ENCODE peak calls at places on chromosomes 4 and X, in seven cellular contexts. N is adrenal gland, E is sigmoid colon, Q is heart left ventricle, P is A549, G is prostate gland, X is ovary. L is an unnamed sample.

GRCh38 chr4:38190717-38191178 is 230.6 kb downstream of the PTTG2 start:
- DNase-seq in N (peak; percentile 25), E (no peak), Q (peak; percentile 67), P (no peak), G (no peak), X (peak; percentile 24), L (no peak)

GRCh38 chrX:20267924-20268701 is 1.4 kb upstream of the RPS6KA3 start:
- DNase-seq in N (peak; percentile 60), E (peak; percentile 86), Q (peak; percentile 39), P (no peak), G (peak; percentile 33), X (peak; percentile 62), L (peak; percentile 60)

GRCh38 chrX:55033429-55033828 is 2.7 kb upstream of the ALAS2 start:
- DNase-seq in N (no peak), E (no peak), Q (no peak), P (no peak), G (no peak), X (no peak), L (no peak)

GRCh38 chr4:41477200-41477910 is 60.6 kb upstream of the LIMCH1 start:
- DNase-seq in N (no peak), E (no peak), Q (no peak), P (no peak), G (no peak), X (no peak), L (no peak)

GRCh38 chrX:8629871-8630270 is 102.1 kb downstream of the ANOS1 start:
- DNase-seq in N (no peak), E (no peak), Q (no peak), P (no peak), G (no peak), X (no peak), L (no peak)

GRCh38 chr4:165905405-165906027 is 32.5 kb downstream of the TLL1 start:
- DNase-seq in N (no peak), E (no peak), Q (no peak), P (peak; percentile 6), G (no peak), X (no peak), L (no peak)

GRCh38 chr4:122832732-122833131 is 6.1 kb downstream of the FGF2 start:
- DNase-seq in N (no peak), E (no peak), Q (no peak), P (no peak), G (no peak), X (no peak), L (no peak)

GRCh38 chr4:25908491-25908901 is 5.5 kb upstream of the SMIM20 start:
- DNase-seq in N (peak; percentile 34), E (no peak), Q (no peak), P (peak; percentile 39), G (no peak), X (no peak), L (no peak)

GRCh38 chr4:75985116-75985515 is 5.6 kb downstream of the SDAD1 start:
- DNase-seq in N (peak; percentile 11), E (no peak), Q (no peak), P (no peak), G (no peak), X (no peak), L (no peak)

GRCh38 chr4:113979973-113980615 is 647 bp upstream of the ARSJ start:
- DNase-seq in N (no peak), E (no peak), Q (no peak), P (no peak), G (no peak), X (no peak), L (no peak)

GRCh38 chr4:113978105-113978504 is 1.3 kb downstream of the ARSJ start:
- DNase-seq in N (no peak), E (no peak), Q (no peak), P (no peak), G (no peak), X (no peak), L (no peak)

GRCh38 chr4:113976937-113977855 is 2.3 kb downstream of the ARSJ start:
- DNase-seq in N (no peak), E (no peak), Q (no peak), P (no peak), G (no peak), X (no peak), L (no peak)

GRCh38 chr4:113978561-113979156 is 788 bp downstream of the ARSJ start:
- DNase-seq in N (no peak), E (no peak), Q (no peak), P (peak; percentile 21), G (peak; percentile 43), X (peak; percentile 40), L (peak; percentile 22)

GRCh38 chr4:113979157-113979972 is at the start of gene ARSJ:
- DNase-seq in N (peak; percentile 56), E (peak; percentile 81), Q (peak; percentile 36), P (peak; percentile 58), G (peak; percentile 62), X (peak; percentile 74), L (peak; percentile 55)
- TF ChIP-seq POLR2A in N (peak; percentile 53), E (peak; percentile 21), Q (peak; percentile 19), P (no peak), G (peak; percentile 70), X (peak; percentile 22), L (peak; percentile 11)

DNA sequence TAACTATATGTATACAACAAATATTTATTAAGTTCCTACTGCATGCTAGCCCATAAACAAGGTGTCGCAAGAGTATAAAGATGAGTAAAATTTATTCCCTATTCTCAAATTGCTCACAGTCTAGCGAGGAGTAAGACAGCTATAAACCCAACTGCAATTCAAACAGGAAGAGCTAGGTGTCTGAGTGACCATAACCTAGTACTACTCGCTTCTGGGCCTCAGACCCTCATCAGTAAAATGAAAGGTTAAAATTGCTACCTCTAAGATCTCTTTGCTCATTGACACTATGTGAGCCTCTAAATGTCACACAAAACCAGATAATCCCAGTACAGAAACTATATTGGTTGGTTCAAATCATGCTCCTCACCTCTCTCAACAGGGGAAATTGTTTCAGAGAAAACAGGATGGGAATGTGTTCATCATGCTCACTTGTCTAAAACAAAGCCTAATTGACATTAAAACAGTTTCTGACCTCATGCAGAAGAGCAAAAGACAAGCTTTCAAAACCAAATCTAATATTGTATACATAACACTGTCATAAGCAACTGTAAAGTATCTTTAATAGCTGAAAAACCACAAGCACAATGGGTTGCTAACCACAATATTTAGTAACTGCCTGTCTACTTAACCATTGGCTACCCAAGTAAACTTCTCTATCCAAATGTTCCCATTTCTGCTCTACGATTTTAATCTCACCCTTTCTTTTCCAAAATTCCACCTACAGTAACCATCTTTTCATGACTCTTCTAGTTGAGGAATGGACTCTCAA is 264.6 kb upstream of the FMR1 start:
- DNase-seq in N (no peak), E (no peak), Q (no peak), P (no peak), G (no peak), X (no peak), L (no peak)
- H3K4me3 ChIP-seq in N (no peak overlapping the region), E (no peak overlapping the region), Q (no peak overlapping the region), P (no peak overlapping the region), G (no peak overlapping the region), X (no peak overlapping the region), L (no peak overlapping the region)

DNA sequence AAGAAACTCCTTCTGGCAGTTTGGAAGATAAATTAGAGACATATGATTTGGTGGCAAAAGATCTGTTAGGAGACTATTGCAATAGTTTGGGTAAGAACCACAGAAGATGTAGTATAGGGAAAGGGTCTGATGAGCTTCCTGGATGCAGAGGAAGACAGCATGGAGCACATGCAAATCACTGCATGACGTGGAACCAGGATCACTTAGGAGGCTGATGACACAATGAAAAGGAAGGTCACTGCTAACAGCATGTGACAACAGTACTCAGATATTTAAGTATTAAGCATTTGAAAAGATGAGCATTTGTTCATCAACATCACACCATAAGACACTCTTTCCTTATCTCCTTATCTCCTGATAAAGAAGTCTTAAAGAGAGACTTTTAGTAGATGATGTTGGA is 167.8 kb upstream of the LDB2 start:
- DNase-seq in N (no peak), E (no peak), Q (no peak), P (no peak), G (no peak), X (no peak), L (no peak)
- H3K27ac ChIP-seq in N (no peak overlapping the region), E (no peak overlapping the region), Q (no peak overlapping the region), P (no peak overlapping the region), G (no peak overlapping the region), X (no peak overlapping the region), L (no peak overlapping the region)

GRCh38 chrX:77894921-77895886 is at the start of gene MAGT1:
- DNase-seq in N (peak; percentile 93), E (peak; percentile 98), Q (peak; percentile 91), P (peak; percentile 97), G (peak; percentile 90), X (peak; percentile 93), L (peak; percentile 89)
- TF ChIP-seq POLR2A in N (peak; percentile 93), E (peak; percentile 77), Q (peak; percentile 80), P (peak; percentile 85), G (peak; percentile 85), X (peak; percentile 80), L (peak; percentile 62)

GRCh38 chr4:15043226-15043625 is 40.9 kb downstream of the CPEB2 start:
- DNase-seq in N (no peak), E (no peak), Q (no peak), P (peak; percentile 7), G (no peak), X (no peak), L (no peak)

GRCh38 chr4:15040916-15041463 is 38.7 kb downstream of the CPEB2 start:
- DNase-seq in N (no peak), E (no peak), Q (no peak), P (no peak), G (no peak), X (no peak), L (no peak)

GRCh38 chr4:15043922-15044321 is 41.6 kb downstream of the CPEB2 start:
- DNase-seq in N (no peak), E (no peak), Q (no peak), P (no peak), G (no peak), X (no peak), L (no peak)

GRCh38 chr4:15037923-15038541 is 35.8 kb downstream of the CPEB2 start:
- DNase-seq in N (no peak), E (no peak), Q (no peak), P (no peak), G (no peak), X (no peak), L (no peak)

DNA sequence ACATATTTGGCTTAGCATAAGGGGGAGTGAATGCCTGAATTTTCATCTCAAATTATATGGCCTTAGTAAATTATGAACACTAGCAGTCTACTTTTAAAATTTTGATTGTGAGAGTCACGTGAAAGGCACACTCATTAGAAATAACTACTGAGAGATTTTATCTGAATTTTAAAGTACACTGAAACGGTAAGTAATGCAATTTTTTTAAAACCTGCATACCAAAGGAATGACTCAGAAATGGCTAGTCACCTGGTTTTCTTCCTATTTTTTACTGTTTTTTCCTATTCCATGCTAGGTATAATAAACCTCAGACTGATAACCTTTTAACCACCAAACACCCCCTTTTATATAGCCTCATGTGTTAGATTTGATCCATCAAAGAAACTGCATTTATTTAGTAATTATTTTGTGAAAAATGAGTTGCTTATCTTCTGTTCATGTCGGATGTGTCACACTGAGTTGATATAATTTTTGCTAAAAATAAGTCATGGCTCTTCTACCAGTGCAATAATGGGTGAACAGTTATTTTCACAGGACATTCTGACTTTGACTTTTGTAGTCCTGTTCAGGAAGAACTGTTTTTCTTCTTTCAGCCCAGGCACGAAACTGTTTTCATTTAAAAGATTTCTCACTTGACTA is 40.4 kb downstream of the CPEB2 start:
- DNase-seq in N (no peak), E (no peak), Q (no peak), P (no peak), G (no peak), X (no peak), L (no peak)
- H3K4me3 ChIP-seq in N (no peak overlapping the region), E (no peak overlapping the region), Q (no peak overlapping the region), P (no peak overlapping the region), G (no peak overlapping the region), X (no peak overlapping the region), L (no peak overlapping the region)

L was measured in uterus.